ENCODE peak calls at places on chromosomes 13 and 19, in ten cellular contexts. One of them, this sample, is unnamed.
A peak's percentile ranks its signal among the peaks of the same experiment; 100 is the strongest.

GRCh38 chr19:47698631-47699359 is 14.4 kb upstream of the EHD2 start:
- DNase-seq in activated CD8-positive, alpha-beta memory T cell treated with anti-CD3 and anti-CD28 coated beads for 1 hour: no peak
- DNase-seq in AG20443: no peak
- DNase-seq in endothelial cell: no peak
- DNase-seq in AG10803: no peak
- DNase-seq in activated CD4-positive, CD25-positive, alpha-beta regulatory T cell: no peak
- DNase-seq in upper lobe of right lung: no peak
- DNase-seq in Kasumi-1: no peak
- DNase-seq in brain microvascular endothelial cell: no peak
- DNase-seq in epithelial cell of esophagus: no peak
- DNase-seq in this sample: no peak

GRCh38 chr19:9128171-9128570 is 1.4 kb upstream of the OR7G3 start:
- DNase-seq in activated CD8-positive, alpha-beta memory T cell treated with anti-CD3 and anti-CD28 coated beads for 1 hour: no peak
- DNase-seq in AG20443: no peak
- DNase-seq in endothelial cell: no peak
- DNase-seq in AG10803: no peak
- DNase-seq in activated CD4-positive, CD25-positive, alpha-beta regulatory T cell: no peak
- DNase-seq in upper lobe of right lung: no peak
- DNase-seq in Kasumi-1: no peak
- DNase-seq in brain microvascular endothelial cell: peak; percentile 48
- DNase-seq in epithelial cell of esophagus: peak; percentile 61
- DNase-seq in this sample: no peak

GRCh38 chr13:41457589-41458186 is 338 bp downstream of the RGCC start:
- DNase-seq in activated CD8-positive, alpha-beta memory T cell treated with anti-CD3 and anti-CD28 coated beads for 1 hour: peak; percentile 28
- DNase-seq in AG20443: no peak
- DNase-seq in endothelial cell: no peak
- DNase-seq in AG10803: no peak
- DNase-seq in activated CD4-positive, CD25-positive, alpha-beta regulatory T cell: no peak
- DNase-seq in upper lobe of right lung: peak; percentile 73
- DNase-seq in Kasumi-1: no peak
- DNase-seq in brain microvascular endothelial cell: no peak
- DNase-seq in epithelial cell of esophagus: no peak
- DNase-seq in this sample: peak; percentile 58

GRCh38 chr13:36275190-36276002 is 22.2 kb downstream of the CCDC169 start:
- DNase-seq in activated CD8-positive, alpha-beta memory T cell treated with anti-CD3 and anti-CD28 coated beads for 1 hour: no peak
- DNase-seq in AG20443: peak; percentile 30
- DNase-seq in endothelial cell: peak; percentile 36
- DNase-seq in AG10803: peak; percentile 75
- DNase-seq in activated CD4-positive, CD25-positive, alpha-beta regulatory T cell: no peak
- DNase-seq in upper lobe of right lung: no peak
- DNase-seq in Kasumi-1: peak; percentile 62
- DNase-seq in brain microvascular endothelial cell: peak; percentile 90
- DNase-seq in epithelial cell of esophagus: peak; percentile 69
- DNase-seq in this sample: no peak

GRCh38 chr13:113862766-113863510 is 938 bp downstream of the GAS6 start:
- DNase-seq in activated CD8-positive, alpha-beta memory T cell treated with anti-CD3 and anti-CD28 coated beads for 1 hour: no peak
- DNase-seq in AG20443: peak; percentile 56
- DNase-seq in endothelial cell: peak; percentile 40
- DNase-seq in AG10803: peak; percentile 46
- DNase-seq in activated CD4-positive, CD25-positive, alpha-beta regulatory T cell: no peak
- DNase-seq in upper lobe of right lung: peak; percentile 84
- DNase-seq in Kasumi-1: no peak
- DNase-seq in brain microvascular endothelial cell: no peak
- DNase-seq in epithelial cell of esophagus: peak; percentile 48
- DNase-seq in this sample: peak; percentile 72

GRCh38 chr19:16319466-16319865 is 5.2 kb upstream of the KLF2 start:
- DNase-seq in activated CD8-positive, alpha-beta memory T cell treated with anti-CD3 and anti-CD28 coated beads for 1 hour: no peak
- DNase-seq in AG20443: no peak
- DNase-seq in endothelial cell: no peak
- DNase-seq in AG10803: peak; percentile 23
- DNase-seq in activated CD4-positive, CD25-positive, alpha-beta regulatory T cell: no peak
- DNase-seq in upper lobe of right lung: no peak
- DNase-seq in Kasumi-1: peak; percentile 59
- DNase-seq in brain microvascular endothelial cell: no peak
- DNase-seq in epithelial cell of esophagus: no peak
- DNase-seq in this sample: no peak

GRCh38 chr19:10815969-10816635 is 19.9 kb downstream of the TMED1 start:
- DNase-seq in activated CD8-positive, alpha-beta memory T cell treated with anti-CD3 and anti-CD28 coated beads for 1 hour: no peak
- DNase-seq in AG20443: peak; percentile 61
- DNase-seq in endothelial cell: no peak
- DNase-seq in AG10803: peak; percentile 66
- DNase-seq in activated CD4-positive, CD25-positive, alpha-beta regulatory T cell: no peak
- DNase-seq in upper lobe of right lung: no peak
- DNase-seq in Kasumi-1: no peak
- DNase-seq in brain microvascular endothelial cell: no peak
- DNase-seq in epithelial cell of esophagus: no peak
- DNase-seq in this sample: no peak

GRCh38 chr19:43901395-43902390 is 33.4 kb downstream of the ZNF45 start:
- DNase-seq in activated CD8-positive, alpha-beta memory T cell treated with anti-CD3 and anti-CD28 coated beads for 1 hour: peak; percentile 49
- DNase-seq in AG20443: peak; percentile 94
- DNase-seq in endothelial cell: peak; percentile 65
- DNase-seq in AG10803: peak; percentile 86
- DNase-seq in activated CD4-positive, CD25-positive, alpha-beta regulatory T cell: peak; percentile 44
- DNase-seq in upper lobe of right lung: peak; percentile 78
- DNase-seq in Kasumi-1: no peak
- DNase-seq in brain microvascular endothelial cell: peak; percentile 89
- DNase-seq in epithelial cell of esophagus: peak; percentile 80
- DNase-seq in this sample: peak; percentile 87

GRCh38 chr19:10503002-10503789 is at the start of gene KEAP1:
- DNase-seq in activated CD8-positive, alpha-beta memory T cell treated with anti-CD3 and anti-CD28 coated beads for 1 hour: no peak
- DNase-seq in AG20443: peak; percentile 46
- DNase-seq in endothelial cell: peak; percentile 28
- DNase-seq in AG10803: peak; percentile 19
- DNase-seq in activated CD4-positive, CD25-positive, alpha-beta regulatory T cell: no peak
- DNase-seq in upper lobe of right lung: peak; percentile 82
- DNase-seq in Kasumi-1: peak; percentile 59
- DNase-seq in brain microvascular endothelial cell: no peak
- DNase-seq in epithelial cell of esophagus: peak; percentile 22
- DNase-seq in this sample: peak; percentile 70

GRCh38 chr19:18520848-18521691 is 800 bp downstream of the ELL start:
- DNase-seq in activated CD8-positive, alpha-beta memory T cell treated with anti-CD3 and anti-CD28 coated beads for 1 hour: no peak
- DNase-seq in AG20443: no peak
- DNase-seq in endothelial cell: peak; percentile 30
- DNase-seq in AG10803: no peak
- DNase-seq in activated CD4-positive, CD25-positive, alpha-beta regulatory T cell: no peak
- DNase-seq in upper lobe of right lung: peak; percentile 77
- DNase-seq in Kasumi-1: peak; percentile 13
- DNase-seq in brain microvascular endothelial cell: no peak
- DNase-seq in epithelial cell of esophagus: peak; percentile 20
- DNase-seq in this sample: peak; percentile 69

GRCh38 chr19:2728783-2729387 is 7.7 kb upstream of the DIRAS1 start:
- DNase-seq in activated CD8-positive, alpha-beta memory T cell treated with anti-CD3 and anti-CD28 coated beads for 1 hour: no peak
- DNase-seq in AG20443: no peak
- DNase-seq in endothelial cell: no peak
- DNase-seq in AG10803: no peak
- DNase-seq in activated CD4-positive, CD25-positive, alpha-beta regulatory T cell: no peak
- DNase-seq in upper lobe of right lung: no peak
- DNase-seq in Kasumi-1: no peak
- DNase-seq in brain microvascular endothelial cell: no peak
- DNase-seq in epithelial cell of esophagus: no peak
- DNase-seq in this sample: no peak

GRCh38 chr19:50896591-50897190 is 14.5 kb downstream of the KLK4 start:
- DNase-seq in activated CD8-positive, alpha-beta memory T cell treated with anti-CD3 and anti-CD28 coated beads for 1 hour: no peak
- DNase-seq in AG20443: no peak
- DNase-seq in endothelial cell: no peak
- DNase-seq in AG10803: peak; percentile 24
- DNase-seq in activated CD4-positive, CD25-positive, alpha-beta regulatory T cell: no peak
- DNase-seq in upper lobe of right lung: no peak
- DNase-seq in Kasumi-1: no peak
- DNase-seq in brain microvascular endothelial cell: peak; percentile 49
- DNase-seq in epithelial cell of esophagus: peak; percentile 57
- DNase-seq in this sample: no peak

GRCh38 chr19:6765738-6766356 is 1.4 kb downstream of the SH2D3A start:
- DNase-seq in activated CD8-positive, alpha-beta memory T cell treated with anti-CD3 and anti-CD28 coated beads for 1 hour: no peak
- DNase-seq in AG20443: no peak
- DNase-seq in endothelial cell: no peak
- DNase-seq in AG10803: no peak
- DNase-seq in activated CD4-positive, CD25-positive, alpha-beta regulatory T cell: no peak
- DNase-seq in upper lobe of right lung: peak; percentile 95
- DNase-seq in Kasumi-1: no peak
- DNase-seq in brain microvascular endothelial cell: no peak
- DNase-seq in epithelial cell of esophagus: peak; percentile 95
- DNase-seq in this sample: no peak

GRCh38 chr19:30686252-30686762 is 314.1 kb downstream of the ZNF536 start:
- DNase-seq in activated CD8-positive, alpha-beta memory T cell treated with anti-CD3 and anti-CD28 coated beads for 1 hour: no peak
- DNase-seq in AG20443: peak; percentile 45
- DNase-seq in endothelial cell: no peak
- DNase-seq in AG10803: peak; percentile 42
- DNase-seq in activated CD4-positive, CD25-positive, alpha-beta regulatory T cell: no peak
- DNase-seq in upper lobe of right lung: no peak
- DNase-seq in Kasumi-1: no peak
- DNase-seq in brain microvascular endothelial cell: no peak
- DNase-seq in epithelial cell of esophagus: no peak
- DNase-seq in this sample: no peak

GRCh38 chr19:49951806-49952474 is 9.0 kb downstream of the SIGLEC11 start:
- DNase-seq in activated CD8-positive, alpha-beta memory T cell treated with anti-CD3 and anti-CD28 coated beads for 1 hour: no peak
- DNase-seq in AG20443: no peak
- DNase-seq in endothelial cell: no peak
- DNase-seq in AG10803: no peak
- DNase-seq in activated CD4-positive, CD25-positive, alpha-beta regulatory T cell: no peak
- DNase-seq in upper lobe of right lung: no peak
- DNase-seq in Kasumi-1: no peak
- DNase-seq in brain microvascular endothelial cell: no peak
- DNase-seq in epithelial cell of esophagus: no peak
- DNase-seq in this sample: no peak

GRCh38 chr19:17405250-17406038 is at the start of gene BST2:
- DNase-seq in activated CD8-positive, alpha-beta memory T cell treated with anti-CD3 and anti-CD28 coated beads for 1 hour: peak; percentile 25
- DNase-seq in AG20443: peak; percentile 64
- DNase-seq in endothelial cell: no peak
- DNase-seq in AG10803: peak; percentile 72
- DNase-seq in activated CD4-positive, CD25-positive, alpha-beta regulatory T cell: no peak
- DNase-seq in upper lobe of right lung: no peak
- DNase-seq in Kasumi-1: peak; percentile 94
- DNase-seq in brain microvascular endothelial cell: peak; percentile 21
- DNase-seq in epithelial cell of esophagus: peak; percentile 15
- DNase-seq in this sample: no peak

GRCh38 chr13:46386996-46387851 is at the start of gene RUBCNL:
- DNase-seq in activated CD8-positive, alpha-beta memory T cell treated with anti-CD3 and anti-CD28 coated beads for 1 hour: no peak
- DNase-seq in AG20443: peak; percentile 45
- DNase-seq in endothelial cell: peak; percentile 17
- DNase-seq in AG10803: peak; percentile 31
- DNase-seq in activated CD4-positive, CD25-positive, alpha-beta regulatory T cell: no peak
- DNase-seq in upper lobe of right lung: peak; percentile 78
- DNase-seq in Kasumi-1: peak; percentile 17
- DNase-seq in brain microvascular endothelial cell: peak; percentile 9
- DNase-seq in epithelial cell of esophagus: peak; percentile 75
- DNase-seq in this sample: peak; percentile 74

GRCh38 chr13:111397202-111397880 is 76.9 kb downstream of the TEX29 start:
- DNase-seq in activated CD8-positive, alpha-beta memory T cell treated with anti-CD3 and anti-CD28 coated beads for 1 hour: no peak
- DNase-seq in AG20443: no peak
- DNase-seq in endothelial cell: no peak
- DNase-seq in AG10803: no peak
- DNase-seq in activated CD4-positive, CD25-positive, alpha-beta regulatory T cell: no peak
- DNase-seq in upper lobe of right lung: no peak
- DNase-seq in Kasumi-1: no peak
- DNase-seq in brain microvascular endothelial cell: no peak
- DNase-seq in epithelial cell of esophagus: no peak
- DNase-seq in this sample: peak; percentile 30

GRCh38 chr19:42032428-42032827 is 37.6 kb downstream of the GRIK5 start:
- DNase-seq in activated CD8-positive, alpha-beta memory T cell treated with anti-CD3 and anti-CD28 coated beads for 1 hour: no peak
- DNase-seq in AG20443: no peak
- DNase-seq in endothelial cell: no peak
- DNase-seq in AG10803: no peak
- DNase-seq in activated CD4-positive, CD25-positive, alpha-beta regulatory T cell: no peak
- DNase-seq in upper lobe of right lung: no peak
- DNase-seq in Kasumi-1: no peak
- DNase-seq in brain microvascular endothelial cell: no peak
- DNase-seq in epithelial cell of esophagus: no peak
- DNase-seq in this sample: no peak

GRCh38 chr19:51712461-51713081 is 11.2 kb downstream of the HAS1 start:
- DNase-seq in activated CD8-positive, alpha-beta memory T cell treated with anti-CD3 and anti-CD28 coated beads for 1 hour: no peak
- DNase-seq in AG20443: no peak
- DNase-seq in endothelial cell: peak; percentile 38
- DNase-seq in AG10803: peak; percentile 42
- DNase-seq in activated CD4-positive, CD25-positive, alpha-beta regulatory T cell: no peak
- DNase-seq in upper lobe of right lung: no peak
- DNase-seq in Kasumi-1: peak; percentile 7
- DNase-seq in brain microvascular endothelial cell: no peak
- DNase-seq in epithelial cell of esophagus: peak; percentile 80
- DNase-seq in this sample: no peak

GRCh38 chr19:16168465-16169081 is 4.8 kb downstream of the CIB3 start:
- DNase-seq in activated CD8-positive, alpha-beta memory T cell treated with anti-CD3 and anti-CD28 coated beads for 1 hour: no peak
- DNase-seq in AG20443: no peak
- DNase-seq in endothelial cell: no peak
- DNase-seq in AG10803: no peak
- DNase-seq in activated CD4-positive, CD25-positive, alpha-beta regulatory T cell: no peak
- DNase-seq in upper lobe of right lung: no peak
- DNase-seq in Kasumi-1: peak; percentile 94
- DNase-seq in brain microvascular endothelial cell: peak; percentile 54
- DNase-seq in epithelial cell of esophagus: no peak
- DNase-seq in this sample: no peak

GRCh38 chr13:45119990-45120864 is at the start of gene GTF2F2:
- DNase-seq in activated CD8-positive, alpha-beta memory T cell treated with anti-CD3 and anti-CD28 coated beads for 1 hour: peak; percentile 83
- DNase-seq in AG20443: peak; percentile 97
- DNase-seq in endothelial cell: peak; percentile 86
- DNase-seq in AG10803: peak; percentile 87
- DNase-seq in activated CD4-positive, CD25-positive, alpha-beta regulatory T cell: peak; percentile 75
- DNase-seq in upper lobe of right lung: peak; percentile 94
- DNase-seq in Kasumi-1: peak; percentile 91
- DNase-seq in brain microvascular endothelial cell: peak; percentile 85
- DNase-seq in epithelial cell of esophagus: peak; percentile 90
- DNase-seq in this sample: peak; percentile 95

GRCh38 chr19:15498910-15499309 is 9.4 kb upstream of the CYP4F22 start:
- DNase-seq in activated CD8-positive, alpha-beta memory T cell treated with anti-CD3 and anti-CD28 coated beads for 1 hour: no peak
- DNase-seq in AG20443: no peak
- DNase-seq in endothelial cell: no peak
- DNase-seq in AG10803: no peak
- DNase-seq in activated CD4-positive, CD25-positive, alpha-beta regulatory T cell: no peak
- DNase-seq in upper lobe of right lung: no peak
- DNase-seq in Kasumi-1: peak; percentile 5
- DNase-seq in brain microvascular endothelial cell: no peak
- DNase-seq in epithelial cell of esophagus: no peak
- DNase-seq in this sample: no peak

GRCh38 chr13:40458283-40459031 is 208.0 kb downstream of the FOXO1 start:
- DNase-seq in activated CD8-positive, alpha-beta memory T cell treated with anti-CD3 and anti-CD28 coated beads for 1 hour: no peak
- DNase-seq in AG20443: no peak
- DNase-seq in endothelial cell: no peak
- DNase-seq in AG10803: no peak
- DNase-seq in activated CD4-positive, CD25-positive, alpha-beta regulatory T cell: no peak
- DNase-seq in upper lobe of right lung: no peak
- DNase-seq in Kasumi-1: no peak
- DNase-seq in brain microvascular endothelial cell: no peak
- DNase-seq in epithelial cell of esophagus: no peak
- DNase-seq in this sample: no peak

GRCh38 chr13:42047561-42048322 is 706 bp upstream of the DGKH start:
- DNase-seq in activated CD8-positive, alpha-beta memory T cell treated with anti-CD3 and anti-CD28 coated beads for 1 hour: no peak
- DNase-seq in AG20443: peak; percentile 67
- DNase-seq in endothelial cell: peak; percentile 53
- DNase-seq in AG10803: peak; percentile 69
- DNase-seq in activated CD4-positive, CD25-positive, alpha-beta regulatory T cell: no peak
- DNase-seq in upper lobe of right lung: peak; percentile 76
- DNase-seq in Kasumi-1: peak; percentile 72
- DNase-seq in brain microvascular endothelial cell: peak; percentile 43
- DNase-seq in epithelial cell of esophagus: peak; percentile 82
- DNase-seq in this sample: peak; percentile 68

This sample was measured in ecto neural progenitor cell.